ENCODE peak calls at places on chromosomes 2 and 18, in four cellular contexts. B is epithelial cell of prostate, J is A549, N is NCI-H526. A is an unnamed sample.

GRCh38 chr18:76487782-76488181 is 7.3 kb downstream of the ZNF516 start:
- DNase-seq in B (no peak), J (no peak), N (peak; percentile 57), A (no peak)

GRCh38 chr2:155815851-155816250 is 516.7 kb downstream of the NR4A2 start:
- DNase-seq in B (peak; percentile 5), J (no peak), N (peak; percentile 58), A (no peak)

GRCh38 chr2:238313289-238313990 is 6.9 kb upstream of the TRAF3IP1 start:
- DNase-seq in B (no peak), J (no peak), N (no peak), A (no peak)

GRCh38 chr2:135850811-135851668 is 14.1 kb upstream of the LCT start:
- DNase-seq in B (no peak), J (no peak), N (no peak), A (no peak)

GRCh38 chr2:132736059-132736458 is 66.1 kb upstream of the LYPD1 start:
- DNase-seq in B (no peak), J (no peak), N (no peak), A (no peak)

GRCh38 chr2:176134978-176135575 is 5.6 kb downstream of the HOXD8 start:
- DNase-seq in B (no peak), J (no peak), N (peak; percentile 41), A (no peak)

GRCh38 chr2:142217804-142218203 is 87.0 kb upstream of the LRP1B start:
- DNase-seq in B (no peak), J (no peak), N (no peak), A (no peak)

GRCh38 chr2:74369976-74370375 is 10.1 kb downstream of the DCTN1 start:
- DNase-seq in B (no peak), J (no peak), N (no peak), A (no peak)

GRCh38 chr2:198134287-198134955 is 330.0 kb downstream of the PLCL1 start:
- DNase-seq in B (no peak), J (no peak), N (no peak), A (no peak)

GRCh38 chr2:73295751-73296400 is 2.5 kb upstream of the EGR4 start:
- DNase-seq in B (no peak), J (no peak), N (no peak), A (no peak)

GRCh38 chr18:59249186-59249774 is 24.0 kb downstream of the RAX start:
- DNase-seq in B (no peak), J (peak; percentile 38), N (peak; percentile 82), A (no peak)

GRCh38 chr2:38592951-38593350 is 9.8 kb downstream of the HNRNPLL start:
- DNase-seq in B (no peak), J (no peak), N (no peak), A (no peak)

GRCh38 chr2:227450196-227450851 is 21.6 kb upstream of the AGFG1 start:
- DNase-seq in B (no peak), J (no peak), N (no peak), A (no peak)

GRCh38 chr2:236106761-236107160 is 61.4 kb downstream of the GBX2 start:
- DNase-seq in B (no peak), J (no peak), N (no peak), A (no peak)

GRCh38 chr2:34979148-34979547 is 1376.4 kb upstream of the CRIM1 start:
- DNase-seq in B (no peak), J (no peak), N (no peak), A (no peak)

GRCh38 chr18:45793295-45793965 is 32.0 kb upstream of the SIGLEC15 start:
- DNase-seq in B (peak; percentile 96), J (peak; percentile 66), N (no peak), A (no peak)

GRCh38 chr18:55488473-55488872 is 99.5 kb downstream of the TCF4 start:
- DNase-seq in B (no peak), J (no peak), N (peak; percentile 54), A (no peak)

GRCh38 chr18:50518787-50519520 is 40.9 kb upstream of the MAPK4 start:
- DNase-seq in B (peak; percentile 5), J (no peak), N (peak; percentile 77), A (no peak)

GRCh38 chr2:110157153-110157793 is 41.7 kb upstream of the MALL start:
- DNase-seq in B (no peak), J (peak; percentile 42), N (peak; percentile 64), A (peak; percentile 2)

GRCh38 chr2:187013058-187013457 is 164.1 kb upstream of the ZSWIM2 start:
- DNase-seq in B (no peak), J (no peak), N (no peak), A (no peak)

GRCh38 chr2:21123473-21124393 is at the start of gene TDRD15:
- DNase-seq in B (no peak), J (no peak), N (no peak), A (no peak)

GRCh38 chr18:43665239-43665788 is 388.0 kb upstream of the SYT4 start:
- DNase-seq in B (peak; percentile 50), J (no peak), N (no peak), A (no peak)

GRCh38 chr18:36899289-36899688 is 70.4 kb downstream of the KIAA1328 start:
- DNase-seq in B (no peak), J (peak; percentile 1), N (peak; percentile 44), A (no peak)

GRCh38 chr2:2873450-2873811 is 504.2 kb downstream of the EIPR1 start:
- DNase-seq in B (no peak), J (no peak), N (no peak), A (no peak)